ENCODE peak calls at places on chromosome 17, in nine cellular contexts. E, X, C, T, I, V, R, L and M are unnamed samples.

GRCh38 chr17:19250421-19251141 is 13.4 kb downstream of the EPN2 start:
- DNase-seq in E (no peak), X (peak), C (no peak), T (no peak), I (no peak), V (no peak), R (no peak), L (no peak), M (peak)

GRCh38 chr17:81512984-81513668 is 527 bp upstream of the ACTG1 start:
- DNase-seq in E (no peak), X (peak), C (no peak), T (peak), I (peak), V (no peak), R (peak), L (peak), M (peak)

GRCh38 chr17:12727881-12728280 is 61.4 kb upstream of the ARHGAP44 start:
- DNase-seq in E (no peak), X (no peak), C (no peak), T (no peak), I (no peak), V (no peak), R (no peak), L (no peak), M (no peak)

GRCh38 chr17:41302981-41303380 is 330 bp upstream of the KRTAP29-1 start:
- DNase-seq in E (no peak), X (no peak), C (no peak), T (no peak), I (no peak), V (no peak), R (no peak), L (no peak), M (no peak)

GRCh38 chr17:66679631-66680517 is 155.0 kb upstream of the CACNG5 start:
- DNase-seq in E (no peak), X (no peak), C (no peak), T (no peak), I (no peak), V (no peak), R (no peak), L (no peak), M (no peak)

GRCh38 chr17:40884708-40885512 is at the start of gene KRT20:
- DNase-seq in E (no peak), X (no peak), C (no peak), T (no peak), I (no peak), V (no peak), R (no peak), L (no peak), M (no peak)

GRCh38 chr17:72609501-72609900 is 483.0 kb downstream of the SLC39A11 start:
- DNase-seq in E (no peak), X (no peak), C (no peak), T (no peak), I (no peak), V (no peak), R (no peak), L (no peak), M (no peak)

GRCh38 chr17:44122825-44123355 is 551 bp downstream of the HDAC5 start:
- DNase-seq in E (no peak), X (no peak), C (no peak), T (peak), I (no peak), V (no peak), R (no peak), L (peak), M (no peak)

GRCh38 chr17:79956853-79957252 is 78.8 kb downstream of the TBC1D16 start:
- DNase-seq in E (no peak), X (peak), C (no peak), T (no peak), I (no peak), V (no peak), R (peak), L (no peak), M (peak)

GRCh38 chr17:3400008-3400407 is 1.8 kb upstream of the OR1E1 start:
- DNase-seq in E (no peak), X (no peak), C (no peak), T (no peak), I (no peak), V (no peak), R (no peak), L (no peak), M (no peak)

GRCh38 chr17:8314797-8315739 is 5.0 kb downstream of the ARHGEF15 start:
- DNase-seq in E (no peak), X (peak), C (no peak), T (no peak), I (no peak), V (no peak), R (no peak), L (no peak), M (no peak)

GRCh38 chr17:77429735-77429984 is 288.9 kb downstream of the SEC14L1 start:
- DNase-seq in E (no peak), X (no peak), C (no peak), T (no peak), I (no peak), V (no peak), R (no peak), L (no peak), M (no peak)

GRCh38 chr17:70447588-70447987 is 278.3 kb downstream of the KCNJ2 start:
- DNase-seq in E (no peak), X (no peak), C (no peak), T (no peak), I (no peak), V (peak), R (no peak), L (no peak), M (no peak)

GRCh38 chr17:57902800-57903759 is 52.1 kb downstream of the CUEDC1 start:
- DNase-seq in E (peak), X (peak), C (peak), T (no peak), I (no peak), V (peak), R (no peak), L (no peak), M (peak)

GRCh38 chr17:77606146-77606864 is 352.2 kb upstream of the TNRC6C start:
- DNase-seq in E (no peak), X (no peak), C (no peak), T (no peak), I (no peak), V (no peak), R (no peak), L (no peak), M (no peak)

GRCh38 chr17:57975044-57975443 is 13.0 kb downstream of the VEZF1 start:
- DNase-seq in E (no peak), X (no peak), C (no peak), T (no peak), I (no peak), V (no peak), R (no peak), L (no peak), M (no peak)

GRCh38 chr17:42403150-42403549 is 14.9 kb upstream of the STAT3 start:
- DNase-seq in E (no peak), X (no peak), C (no peak), T (peak), I (peak), V (no peak), R (no peak), L (no peak), M (no peak)

GRCh38 chr17:81253358-81254131 is 14.4 kb downstream of the NDUFAF8 start:
- DNase-seq in E (no peak), X (peak), C (no peak), T (peak), I (peak), V (peak), R (no peak), L (peak), M (no peak)

GRCh38 chr17:71628306-71628705 is 492.5 kb upstream of the SOX9 start:
- DNase-seq in E (no peak), X (no peak), C (no peak), T (no peak), I (no peak), V (no peak), R (no peak), L (no peak), M (no peak)

GRCh38 chr17:83196088-83196765 is 116.8 kb downstream of the METRNL start:
- DNase-seq in E (no peak), X (peak), C (no peak), T (no peak), I (no peak), V (no peak), R (peak), L (no peak), M (peak)

GRCh38 chr17:4483012-4483840 is 15.5 kb upstream of the SPNS2 start:
- DNase-seq in E (no peak), X (no peak), C (peak), T (no peak), I (no peak), V (no peak), R (no peak), L (no peak), M (no peak)

GRCh38 chr17:53191878-53192277 is 630.8 kb upstream of the KIF2B start:
- DNase-seq in E (no peak), X (no peak), C (no peak), T (no peak), I (no peak), V (no peak), R (no peak), L (no peak), M (no peak)

GRCh38 chr17:7215652-7216139 is 3.9 kb downstream of the DLG4 start:
- DNase-seq in E (no peak), X (peak), C (no peak), T (no peak), I (no peak), V (no peak), R (peak), L (no peak), M (no peak)

GRCh38 chr17:58319181-58320162 is 9.1 kb downstream of the TSPOAP1 start:
- DNase-seq in E (no peak), X (no peak), C (no peak), T (no peak), I (no peak), V (no peak), R (peak), L (no peak), M (peak)

GRCh38 chr17:15490634-15491261 is 23.3 kb upstream of the CDRT4 start:
- DNase-seq in E (peak), X (peak), C (peak), T (no peak), I (no peak), V (peak), R (no peak), L (no peak), M (peak)

GRCh38 chr17:42848093-42848492 is 2.9 kb upstream of the AOC3 start:
- DNase-seq in E (no peak), X (no peak), C (no peak), T (no peak), I (no peak), V (no peak), R (no peak), L (no peak), M (no peak)